ENCODE peak calls at places on chromosomes 7 and 10, in nine cellular contexts. K, Q, H, S, N, B, F, L and R are unnamed samples.

GRCh38 chr10:79488870-79489269 is 23.5 kb upstream of the EIF5AL1 start:
- DNase-seq in Q (no peak), B (no peak), L (no peak), K (no peak), H (no peak), N (no peak), F (no peak), S (no peak), R (no peak)

GRCh38 chr10:44314802-44315460 is 70.0 kb downstream of the CXCL12 start:
- DNase-seq in Q (no peak), B (no peak), S (no peak), N (no peak), F (no peak), H (no peak), K (no peak), L (no peak), R (no peak)

GRCh38 chr10:87864497-87865059 is 1.2 kb downstream of the PTEN start:
- DNase-seq in B (no peak), N (no peak), Q (no peak), L (no peak), S (no peak), H (no peak), K (no peak), F (no peak), R (no peak)

GRCh38 chr7:151020231-151020630 is 4.1 kb downstream of the ATG9B start:
- DNase-seq in K (no peak), S (no peak), N (no peak), Q (no peak), H (no peak), F (no peak), L (no peak), B (no peak), R (no peak)

GRCh38 chr10:123562387-123562786 is 103.8 kb upstream of the GPR26 start:
- DNase-seq in N (no peak), Q (no peak), F (no peak), K (no peak), B (no peak), L (no peak), S (no peak), H (no peak), R (no peak)

GRCh38 chr7:41046221-41046761 is 656.6 kb downstream of the INHBA start:
- DNase-seq in S (no peak), F (no peak), K (no peak), Q (no peak), B (no peak), L (peak), H (no peak), N (no peak), R (no peak)

GRCh38 chr10:23694921-23695824 is 256.3 kb downstream of the OTUD1 start:
- DNase-seq in S (no peak), Q (no peak), L (no peak), B (no peak), F (no peak), N (no peak), K (no peak), H (no peak), R (no peak)

GRCh38 chr10:60798031-60798430 is 19.8 kb downstream of the CDK1 start:
- DNase-seq in S (no peak), K (peak), Q (no peak), N (no peak), F (no peak), L (no peak), B (no peak), H (no peak), R (no peak)

GRCh38 chr7:40306596-40306995 is 171.8 kb downstream of the SUGCT start:
- DNase-seq in N (peak), H (no peak), F (no peak), L (no peak), B (no peak), S (no peak), K (no peak), Q (no peak), R (no peak)

GRCh38 chr7:141563956-141564623 is 12.9 kb downstream of the AGK start:
- DNase-seq in Q (no peak), F (no peak), L (no peak), S (peak), N (no peak), H (no peak), B (no peak), K (no peak), R (peak)

GRCh38 chr7:127978421-127978820 is 52.8 kb downstream of the LRRC4 start:
- DNase-seq in N (no peak), L (no peak), S (no peak), B (no peak), K (no peak), Q (no peak), H (no peak), F (no peak), R (no peak)

GRCh38 chr10:13421382-13421917 is 73.4 kb upstream of the SEPHS1 start:
- DNase-seq in N (no peak), Q (no peak), K (no peak), F (no peak), B (no peak), H (no peak), L (no peak), S (no peak), R (no peak)

GRCh38 chr10:14910953-14911352 is 32.3 kb downstream of the SUV39H2 start:
- DNase-seq in K (no peak), S (no peak), H (no peak), Q (no peak), L (no peak), B (no peak), N (no peak), F (no peak), R (no peak)

GRCh38 chr7:94289071-94289470 is 105.6 kb upstream of the COL1A2 start:
- DNase-seq in N (peak), F (peak), H (peak), K (peak), B (no peak), L (peak), Q (peak), S (no peak), R (no peak)

GRCh38 chr7:26332698-26333097 is 41.0 kb downstream of the SNX10 start:
- DNase-seq in N (no peak), F (no peak), L (no peak), S (no peak), K (no peak), H (no peak), Q (no peak), B (no peak), R (no peak)

GRCh38 chr7:158093156-158093796 is 494.3 kb downstream of the PTPRN2 start:
- DNase-seq in H (no peak), N (no peak), K (no peak), B (no peak), Q (no peak), F (no peak), L (no peak), S (no peak), R (no peak)

GRCh38 chr7:47180268-47180826 is 401.6 kb downstream of the TNS3 start:
- DNase-seq in B (no peak), H (peak), L (peak), S (peak), F (peak), K (peak), N (peak), Q (no peak), R (no peak)

GRCh38 chr10:79403441-79404230 is 41.8 kb downstream of the ZCCHC24 start:
- DNase-seq in F (no peak), L (peak), K (no peak), H (no peak), S (no peak), Q (peak), B (no peak), N (no peak), R (no peak)

GRCh38 chr7:98559958-98560357 is 57.1 kb upstream of the NPTX2 start:
- DNase-seq in N (no peak), S (no peak), L (no peak), F (no peak), B (no peak), H (no peak), K (no peak), Q (no peak), R (no peak)

GRCh38 chr7:151814400-151814914 is 62.5 kb downstream of the PRKAG2 start:
- DNase-seq in N (no peak), K (peak), F (no peak), B (no peak), H (no peak), S (no peak), L (no peak), Q (peak), R (no peak)

GRCh38 chr7:831596-832291 is 532 bp upstream of the SUN1 start:
- DNase-seq in Q (no peak), K (no peak), N (peak), S (peak), L (peak), H (no peak), F (peak), B (no peak), R (peak)

GRCh38 chr7:45162311-45162845 is 4.8 kb downstream of the RAMP3 start:
- DNase-seq in H (no peak), S (no peak), L (no peak), F (no peak), K (no peak), B (no peak), N (no peak), Q (no peak), R (no peak)

GRCh38 chr10:26361351-26361750 is 76.8 kb upstream of the APBB1IP start:
- DNase-seq in B (no peak), S (no peak), F (no peak), L (no peak), Q (no peak), N (no peak), H (no peak), K (no peak), R (no peak)

GRCh38 chr10:124497196-124497990 is 35.8 kb downstream of the LHPP start:
- DNase-seq in L (no peak), S (no peak), K (peak), B (no peak), Q (no peak), F (no peak), N (no peak), H (no peak), R (no peak)

GRCh38 chr7:130365511-130366441 is 14.5 kb upstream of the CPA1 start:
- DNase-seq in F (peak), B (no peak), N (peak), Q (no peak), H (no peak), K (peak), L (peak), S (peak), R (no peak)

GRCh38 chr7:120924837-120925236 is 25.7 kb upstream of the ING3 start:
- DNase-seq in F (no peak), N (no peak), S (no peak), B (no peak), H (no peak), K (no peak), Q (no peak), L (no peak), R (no peak)

GRCh38 chr7:123797673-123798526 is 47.1 kb upstream of the HYAL4 start:
- DNase-seq in F (peak), Q (no peak), B (no peak), K (peak), H (peak), S (no peak), N (peak), L (peak), R (no peak)

GRCh38 chr10:102235991-102236390 is 5.3 kb downstream of the PITX3 start:
- DNase-seq in K (no peak), Q (no peak), S (no peak), N (no peak), B (no peak), F (no peak), L (no peak), H (no peak), R (no peak)

GRCh38 chr10:6173203-6173602 is 29.5 kb upstream of the PFKFB3 start:
- DNase-seq in S (peak), N (no peak), H (no peak), K (peak), Q (no peak), L (no peak), B (no peak), F (no peak), R (peak)